ENCODE peak calls at places on chromosomes 5 and 9, in six cellular contexts. O, M, S, D, C and H are unnamed samples.

GRCh38 chr5:31967461-31967860 is 206.7 kb downstream of the GOLPH3 start:
- DNase-seq in M (no peak), C (no peak), D (no peak), S (no peak), O (no peak), H (no peak)

GRCh38 chr5:14039063-14039462 is 94.6 kb upstream of the DNAH5 start:
- DNase-seq in D (no peak), O (peak), M (no peak), S (no peak), C (no peak), H (no peak)

GRCh38 chr9:20043035-20043434 is 254.2 kb upstream of the SLC24A2 start:
- DNase-seq in M (no peak), S (no peak), C (no peak), D (no peak), O (no peak), H (no peak)

GRCh38 chr9:75105019-75105540 is 16.8 kb downstream of the OSTF1 start:
- DNase-seq in S (no peak), M (no peak), O (no peak), D (no peak), C (no peak), H (no peak)

GRCh38 chr5:146516151-146516475 is at the start of gene GPR151:
- DNase-seq in M (no peak), C (no peak), D (no peak), O (peak), S (peak), H (no peak)

GRCh38 chr9:116661037-116661954 is 25.8 kb upstream of the TRIM32 start:
- DNase-seq in O (peak), S (peak), C (no peak), M (no peak), D (no peak), H (peak)

GRCh38 chr9:4530375-4530774 is 40.1 kb downstream of the SLC1A1 start:
- DNase-seq in D (no peak), S (no peak), C (no peak), M (no peak), O (peak), H (no peak)

GRCh38 chr9:135456436-135457104 is 23.0 kb upstream of the PPP1R26 start:
- DNase-seq in S (no peak), O (no peak), D (no peak), C (no peak), M (no peak), H (no peak)

GRCh38 chr9:128503870-128504269 is 649 bp upstream of the GLE1 start:
- DNase-seq in M (no peak), C (peak), S (no peak), D (no peak), O (no peak), H (no peak)